ENCODE peak calls at places on chromosomes 4 and X, in seven cellular contexts. I is left lung; P is fibroblast of lung; N is CD4-positive, alpha-beta T cell; G is breast epithelium; C is tibial artery; U is upper lobe of left lung. K is an unnamed sample.

GRCh38 chr4:88791274-88791673 is 93.6 kb upstream of the NAP1L5 start:
- DNase-seq in P (peak; percentile 64), N (no peak), C (no peak), G (no peak), U (no peak), I (no peak), K (no peak)

GRCh38 chr4:176277162-176277904 is 8.3 kb upstream of the ASB5 start:
- DNase-seq in N (no peak), P (peak; percentile 60), G (no peak), U (no peak), I (peak; percentile 34), C (peak; percentile 77), K (peak; percentile 37)

GRCh38 chrX:14641681-14642655 is 112.6 kb downstream of the GLRA2 start:
- DNase-seq in G (no peak), I (no peak), P (no peak), C (no peak), N (no peak), U (no peak), K (no peak)

GRCh38 chr4:129335263-129335662 is 239.3 kb downstream of the C4orf33 start:
- DNase-seq in P (no peak), U (no peak), G (no peak), N (no peak), C (no peak), I (no peak), K (no peak)

GRCh38 chr4:76605099-76605563 is 170.1 kb downstream of the SHROOM3 start:
- DNase-seq in G (no peak), C (no peak), U (no peak), P (peak; percentile 37), I (no peak), N (no peak), K (no peak)

GRCh38 chr4:139154538-139154937 is 22.5 kb downstream of the ELF2 start:
- DNase-seq in I (no peak), G (no peak), P (no peak), U (no peak), C (no peak), N (no peak), K (no peak)

GRCh38 chr4:133287396-133287795 is 138.3 kb downstream of the PCDH10 start:
- DNase-seq in N (no peak), I (no peak), C (no peak), U (no peak), G (no peak), P (no peak), K (no peak)

GRCh38 chr4:183396187-183396738 is 48.2 kb upstream of the CDKN2AIP start:
- DNase-seq in U (no peak), I (no peak), N (no peak), P (no peak), C (peak; percentile 4), G (no peak), K (no peak)

GRCh38 chr4:6271701-6272465 is 2.2 kb downstream of the WFS1 start:
- DNase-seq in N (no peak), C (peak; percentile 84), I (peak; percentile 86), U (peak; percentile 87), G (peak; percentile 82), P (no peak), K (peak; percentile 65)

GRCh38 chrX:24301060-24301459 is 12.8 kb downstream of the SUPT20HL2 start:
- DNase-seq in U (no peak), I (no peak), N (no peak), G (no peak), C (no peak), P (peak; percentile 2), K (no peak)

GRCh38 chr4:35548921-35549320 is 695.4 kb downstream of the ARAP2 start:
- DNase-seq in U (no peak), C (no peak), G (no peak), P (no peak), N (no peak), I (no peak), K (no peak)

GRCh38 chrX:2767631-2768455 is 16.0 kb downstream of the XG start:
- DNase-seq in N (no peak), U (no peak), C (peak; percentile 84), P (peak; percentile 39), I (peak; percentile 59), G (no peak), K (peak; percentile 89)

GRCh38 chr4:145283909-145284308 is 103.5 kb upstream of the OTUD4 start:
- DNase-seq in I (no peak), P (no peak), G (no peak), U (no peak), C (no peak), N (no peak), K (no peak)

GRCh38 chr4:24794916-24795665 is at the start of gene SOD3:
- DNase-seq in G (peak; percentile 46), U (peak; percentile 63), P (peak; percentile 91), C (peak; percentile 96), I (peak; percentile 89), N (no peak), K (peak; percentile 91)

GRCh38 chr4:115334736-115335411 is 221.5 kb upstream of the NDST4 start:
- DNase-seq in I (no peak), C (no peak), U (no peak), P (no peak), G (no peak), N (no peak), K (no peak)

GRCh38 chr4:75939890-75940691 is 722 bp downstream of the NAAA start:
- DNase-seq in C (peak; percentile 86), U (peak; percentile 93), P (peak; percentile 60), N (peak; percentile 54), G (peak; percentile 38), I (peak; percentile 84), K (peak; percentile 84)

GRCh38 chrX:10821293-10821692 is 200.9 kb upstream of the MID1 start:
- DNase-seq in N (no peak), I (no peak), C (no peak), P (no peak), G (no peak), U (no peak), K (no peak)

GRCh38 chrX:128800138-128800537 is 723.2 kb downstream of the SMARCA1 start:
- DNase-seq in U (no peak), P (no peak), I (no peak), N (no peak), C (no peak), G (no peak), K (no peak)
- TF ChIP-seq CTCF in U (no peak), P (no peak), I (no peak), N (no peak), C (no peak), G (no peak), K (no peak)

GRCh38 chrX:72005046-72005445 is 94.4 kb downstream of the NHSL2 start:
- DNase-seq in G (no peak), C (no peak), U (no peak), I (no peak), P (no peak), N (no peak), K (no peak)
- H3K27ac ChIP-seq in G (no peak overlapping the region), C (peak overlapping the region; percentile 68), U (no peak overlapping the region), I (no peak overlapping the region), P (no peak overlapping the region), N (no peak overlapping the region), K (no peak overlapping the region)

GRCh38 chr4:157004279-157005161 is 32.9 kb upstream of the PDGFC start:
- DNase-seq in U (no peak), P (peak; percentile 16), I (no peak), C (no peak), N (no peak), G (no peak), K (no peak)
- TF ChIP-seq CTCF in U (no peak), P (no peak), I (no peak), C (no peak), N (no peak), G (no peak), K (no peak)

DNA sequence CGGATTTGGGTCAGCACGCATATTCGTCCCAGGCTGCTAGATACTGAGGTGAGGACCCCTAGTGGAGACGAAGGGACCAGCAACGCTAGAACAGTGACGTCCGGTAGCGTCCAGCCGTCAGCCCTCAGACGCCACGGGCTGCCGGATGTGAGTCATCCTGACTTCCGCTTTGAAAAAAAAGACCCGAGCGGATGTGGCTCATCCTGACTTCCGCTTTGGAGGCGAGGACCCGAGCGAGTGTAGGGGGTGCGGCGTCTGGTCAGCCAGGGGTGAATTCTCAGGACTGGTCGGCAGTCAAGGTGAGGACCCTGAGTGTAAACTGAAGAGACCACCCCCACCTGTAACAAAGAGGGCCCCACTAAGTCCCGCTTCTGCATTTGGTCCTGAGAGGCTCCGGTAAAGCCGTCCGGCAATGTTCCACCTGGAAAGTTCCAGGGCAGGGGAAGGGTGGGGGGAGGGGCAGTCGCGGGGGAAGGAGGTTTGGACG is at the start of gene MAGEB2:
- DNase-seq in N (no peak), I (no peak), C (no peak), U (peak; percentile 34), P (no peak), G (no peak), K (no peak)
- H3K27ac ChIP-seq in N (no peak within 1 kb of the TSS), I (no peak within 1 kb of the TSS), C (no peak within 1 kb of the TSS), U (no peak within 1 kb of the TSS), P (no peak within 1 kb of the TSS), G (no peak within 1 kb of the TSS), K (no peak within 1 kb of the TSS)

GRCh38 chr4:68193194-68193593 is 52.3 kb downstream of the TMPRSS11B start:
- DNase-seq in U (no peak), I (no peak), C (no peak), N (no peak), G (no peak), P (no peak), K (no peak)
- TF ChIP-seq CTCF in U (no peak), I (no peak), C (no peak), N (no peak), G (no peak), P (no peak), K (no peak)

DNA sequence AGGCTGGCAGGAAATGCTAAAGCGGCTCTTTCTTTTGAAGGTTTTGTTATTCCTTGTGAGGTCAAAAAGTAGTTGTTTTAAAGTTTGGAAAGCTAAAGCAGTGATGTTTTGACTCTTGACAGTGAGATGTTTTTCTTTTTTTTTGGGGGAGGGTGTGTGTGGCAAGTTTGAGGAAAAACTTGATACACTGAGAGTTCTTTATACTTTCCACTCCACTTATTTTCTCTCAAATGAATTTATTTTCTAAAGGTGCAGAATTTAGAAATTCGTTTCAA is 22.7 kb downstream of the PLS3 start:
- DNase-seq in P (no peak), C (no peak), U (no peak), I (no peak), G (no peak), N (no peak), K (no peak)
- H3K27ac ChIP-seq in P (peak overlapping the region; percentile 43), C (peak overlapping the region; percentile 79), U (peak overlapping the region; percentile 47), I (peak overlapping the region; percentile 65), G (peak overlapping the region; percentile 20), N (no peak overlapping the region), K (peak overlapping the region; percentile 4)